ENCODE peak calls at places on chromosomes 4 and X, in ten cellular contexts. J, Q, Z, K, C, P, S, A, I and R are unnamed samples.

GRCh38 chr4:88196523-88197185 is 38.2 kb upstream of the ABCG2 start:
- DNase-seq in J (no peak), Q (no peak), Z (no peak), K (no peak), C (no peak), P (no peak), S (no peak), A (no peak), I (no peak), R (no peak)

GRCh38 chrX:22097295-22097694 is 65.2 kb downstream of the PHEX start:
- DNase-seq in J (peak), Q (no peak), Z (no peak), K (no peak), C (no peak), P (peak), S (no peak), A (peak), I (peak), R (peak)

GRCh38 chr4:145011636-145012035 is 86.4 kb downstream of the ANAPC10 start:
- DNase-seq in J (peak), Q (no peak), Z (no peak), K (no peak), C (no peak), P (no peak), S (no peak), A (peak), I (no peak), R (no peak)

GRCh38 chr4:98919996-98920395 is 8.9 kb downstream of the EIF4E start:
- DNase-seq in J (peak), Q (peak), Z (no peak), K (no peak), C (no peak), P (no peak), S (no peak), A (peak), I (no peak), R (no peak)

GRCh38 chr4:105092768-105093167 is 53.9 kb upstream of the TET2 start:
- DNase-seq in J (no peak), Q (no peak), Z (no peak), K (no peak), C (no peak), P (no peak), S (no peak), A (peak), I (peak), R (no peak)

GRCh38 chr4:173509031-173510001 is 20.7 kb downstream of the HAND2 start:
- DNase-seq in J (peak), Q (no peak), Z (no peak), K (no peak), C (peak), P (no peak), S (no peak), A (peak), I (no peak), R (peak)

GRCh38 chrX:132017431-132018185 is 5.5 kb upstream of the STK26 start:
- DNase-seq in J (no peak), Q (no peak), Z (no peak), K (no peak), C (no peak), P (no peak), S (no peak), A (no peak), I (no peak), R (no peak)

GRCh38 chr4:132710971-132711370 is 438.1 kb upstream of the PCDH10 start:
- DNase-seq in J (no peak), Q (no peak), Z (no peak), K (no peak), C (no peak), P (no peak), S (no peak), A (no peak), I (no peak), R (no peak)

GRCh38 chrX:104921606-104922205 is 298.8 kb downstream of the TEX13A start:
- DNase-seq in J (no peak), Q (no peak), Z (no peak), K (no peak), C (no peak), P (no peak), S (no peak), A (no peak), I (no peak), R (no peak)

GRCh38 chrX:103488332-103488731 is 31.0 kb downstream of the RAB40A start:
- DNase-seq in J (peak), Q (no peak), Z (no peak), K (no peak), C (no peak), P (peak), S (peak), A (peak), I (no peak), R (no peak)

GRCh38 chrX:72108666-72109065 is 23.0 kb downstream of the RTL5 start:
- DNase-seq in J (no peak), Q (no peak), Z (no peak), K (no peak), C (no peak), P (no peak), S (no peak), A (no peak), I (no peak), R (no peak)

GRCh38 chrX:53714580-53715335 is 28.2 kb upstream of the HUWE1 start:
- DNase-seq in J (peak), Q (peak), Z (peak), K (no peak), C (no peak), P (peak), S (peak), A (peak), I (peak), R (no peak)

GRCh38 chrX:24925430-24925829 is 90.3 kb downstream of the ARX start:
- DNase-seq in J (peak), Q (no peak), Z (no peak), K (no peak), C (no peak), P (peak), S (no peak), A (peak), I (no peak), R (no peak)

GRCh38 chr4:5365071-5366008 is 314.1 kb downstream of the STK32B start:
- DNase-seq in J (no peak), Q (no peak), Z (no peak), K (no peak), C (no peak), P (peak), S (peak), A (peak), I (peak), R (no peak)

GRCh38 chrX:114465689-114466088 is 118.2 kb upstream of the HTR2C start:
- DNase-seq in J (no peak), Q (no peak), Z (no peak), K (no peak), C (no peak), P (no peak), S (no peak), A (no peak), I (no peak), R (no peak)

GRCh38 chr4:159401791-159402380 is 299.0 kb downstream of the RAPGEF2 start:
- DNase-seq in J (peak), Q (peak), Z (no peak), K (no peak), C (no peak), P (peak), S (no peak), A (peak), I (peak), R (no peak)

GRCh38 chrX:136148391-136148790 is 1.1 kb downstream of the FHL1 start:
- DNase-seq in J (no peak), Q (no peak), Z (no peak), K (no peak), C (no peak), P (no peak), S (no peak), A (no peak), I (no peak), R (no peak)

GRCh38 chrX:17552251-17552650 is 177.3 kb downstream of the NHS start:
- DNase-seq in J (no peak), Q (no peak), Z (no peak), K (no peak), C (no peak), P (no peak), S (no peak), A (peak), I (no peak), R (no peak)

GRCh38 chrX:19678941-19679340 is 163.6 kb upstream of the MAP3K15 start:
- DNase-seq in J (no peak), Q (no peak), Z (no peak), K (no peak), C (no peak), P (no peak), S (no peak), A (no peak), I (no peak), R (no peak)

GRCh38 chrX:17595456-17596035 is 141.7 kb upstream of the SCML1 start:
- DNase-seq in J (peak), Q (no peak), Z (no peak), K (no peak), C (no peak), P (peak), S (no peak), A (no peak), I (no peak), R (no peak)

GRCh38 chr4:53900275-53900649 is 164.1 kb downstream of the CHIC2 start:
- DNase-seq in J (no peak), Q (no peak), Z (no peak), K (no peak), C (no peak), P (no peak), S (no peak), A (no peak), I (no peak), R (no peak)

GRCh38 chr4:69095301-69095731 is 958 bp upstream of the UGT2B7 start:
- DNase-seq in J (peak), Q (peak), Z (no peak), K (no peak), C (no peak), P (peak), S (no peak), A (peak), I (peak), R (no peak)

GRCh38 chr4:110533940-110534339 is 58.0 kb downstream of the ENPEP start:
- DNase-seq in J (peak), Q (peak), Z (no peak), K (no peak), C (no peak), P (peak), S (peak), A (peak), I (peak), R (no peak)
- H3K4me3 ChIP-seq in J (no peak), Q (no peak), Z (no peak), K (no peak), C (no peak), P (no peak), S (no peak), A (no peak), I (no peak), R (no peak)

DNA sequence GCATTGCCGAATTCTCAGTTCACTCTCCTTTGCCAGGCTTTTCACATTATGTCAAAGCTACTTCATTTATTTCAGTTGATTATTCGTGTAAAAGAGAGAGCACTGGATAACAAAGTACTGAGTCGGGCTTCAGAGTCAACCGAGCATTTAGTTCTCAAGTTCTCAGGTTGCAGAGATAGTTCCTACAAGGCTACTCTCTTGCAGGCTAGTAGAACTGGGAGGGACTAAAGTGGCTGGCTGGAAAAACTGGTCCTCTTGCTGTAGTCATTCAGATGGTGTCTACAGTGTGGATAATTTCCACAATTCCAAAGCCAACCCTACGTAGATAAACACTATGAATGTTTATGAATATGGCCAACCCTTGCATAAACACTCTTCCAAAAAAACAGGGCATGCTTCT is 4.6 kb upstream of the CCNG2 start:
- DNase-seq in J (peak), Q (no peak), Z (no peak), K (no peak), C (no peak), P (no peak), S (no peak), A (no peak), I (no peak), R (no peak)
- H3K4me3 ChIP-seq in J (no peak), Q (no peak), Z (no peak), K (no peak), C (no peak), P (no peak), S (no peak), A (no peak), I (no peak), R (no peak)

GRCh38 chr4:75726577-75726976 is 2.2 kb downstream of the USO1 start:
- DNase-seq in J (no peak), Q (no peak), Z (no peak), K (no peak), C (peak), P (no peak), S (no peak), A (peak), I (no peak), R (no peak)
- H3K4me3 ChIP-seq in J (peak), Q (peak), Z (peak), K (no peak), C (no peak), P (no peak), S (no peak), A (no peak), I (peak), R (no peak)

DNA sequence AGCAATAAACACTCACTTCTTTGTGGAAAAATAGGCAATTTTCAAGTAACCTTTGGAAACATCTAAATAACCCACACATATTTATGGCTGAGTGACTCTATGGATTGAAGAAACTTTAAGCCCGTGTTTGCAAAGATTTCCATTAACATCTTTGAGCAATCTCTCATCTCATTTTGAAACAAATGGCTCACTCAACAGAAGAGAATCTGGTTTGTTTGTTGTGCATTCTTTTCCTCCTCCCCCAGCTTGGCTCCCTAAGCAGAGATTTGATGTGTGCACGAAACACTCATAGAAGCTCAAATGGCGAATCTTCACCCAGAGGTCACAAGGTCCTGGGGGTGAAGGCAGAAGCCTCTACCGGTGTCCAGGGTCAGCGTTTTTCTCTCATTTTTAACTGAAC is 307.8 kb upstream of the NOCT start:
- DNase-seq in J (no peak), Q (no peak), Z (no peak), K (no peak), C (no peak), P (no peak), S (no peak), A (no peak), I (no peak), R (no peak)
- H3K4me3 ChIP-seq in J (no peak), Q (no peak), Z (no peak), K (no peak), C (no peak), P (no peak), S (no peak), A (no peak), I (no peak), R (no peak)

DNA sequence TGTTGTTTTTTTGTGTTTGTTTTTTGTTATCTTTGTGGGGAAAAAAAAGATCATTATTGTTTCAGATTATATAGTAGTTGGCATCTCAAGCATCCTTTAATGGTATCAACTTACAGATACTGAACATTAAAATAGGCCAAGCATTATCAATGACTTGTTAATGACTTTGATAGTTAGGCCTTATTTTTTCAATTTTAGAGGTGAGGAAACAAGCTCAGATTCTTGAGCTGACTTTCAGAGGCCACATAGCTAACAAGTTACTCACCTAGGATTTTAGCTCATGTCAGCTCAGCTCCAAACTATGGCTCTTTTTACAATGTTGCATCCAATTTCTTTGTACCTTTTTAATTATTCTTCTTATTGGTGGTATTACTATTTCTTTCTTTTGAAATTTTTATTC is 471 bp upstream of the PLAC8 start:
- DNase-seq in J (peak), Q (no peak), Z (no peak), K (no peak), C (no peak), P (no peak), S (no peak), A (peak), I (no peak), R (no peak)
- H3K4me3 ChIP-seq in J (no peak), Q (no peak), Z (no peak), K (no peak), C (no peak), P (no peak), S (no peak), A (no peak), I (no peak), R (no peak)